ENCODE peak calls at places on chromosomes 13 and 19, in nine cellular contexts. V is AG09309; T is CD4-positive, alpha-beta T cell; J is Caco-2; C is stimulated activated CD8-positive, alpha-beta memory T cell treated with anti-CD3 and anti-CD28 coated beads, Interleukin-15, amount 100 ng/mL, for 1 hour; N is posterior cingulate gyrus; O is NCI-H1105; U is AG10803; A is lung. M is an unnamed sample.

GRCh38 chr13:68257111-68257842 is 1027.1 kb upstream of the PCDH9 start:
- DNase-seq in T (no peak), O (no peak), V (no peak), A (no peak), C (no peak), U (no peak), J (no peak), N (no peak), M (no peak)

GRCh38 chr13:101332583-101332982 is 83.7 kb downstream of the NALCN start:
- DNase-seq in U (no peak), A (no peak), N (no peak), O (no peak), T (no peak), J (no peak), V (no peak), C (no peak), M (no peak)

GRCh38 chr13:42633495-42633894 is 59.5 kb downstream of the TNFSF11 start:
- DNase-seq in J (no peak), O (no peak), V (no peak), U (no peak), N (no peak), C (no peak), T (no peak), A (no peak), M (no peak)

GRCh38 chr19:1970003-1970805 is 29.2 kb downstream of the CSNK1G2 start:
- DNase-seq in J (no peak), U (no peak), V (peak; percentile 2), O (no peak), C (no peak), A (no peak), T (no peak), N (no peak), M (no peak)

GRCh38 chr19:44943801-44944249 is 1.8 kb downstream of the APOC4 start:
- DNase-seq in V (no peak), A (peak; percentile 62), T (no peak), U (peak; percentile 13), N (peak; percentile 50), O (no peak), C (no peak), J (no peak), M (no peak)

GRCh38 chr19:6692027-6692426 is 22.1 kb upstream of the TNFSF14 start:
- DNase-seq in O (no peak), J (no peak), N (no peak), T (no peak), C (no peak), V (no peak), U (no peak), A (no peak), M (no peak)

GRCh38 chr19:20359933-20360720 is 193.1 kb downstream of the ZNF486 start:
- DNase-seq in O (no peak), U (no peak), C (no peak), T (no peak), N (peak; percentile 61), A (no peak), J (no peak), V (no peak), M (no peak)

GRCh38 chr19:5181331-5181730 is 159.3 kb downstream of the PTPRS start:
- DNase-seq in C (no peak), V (no peak), A (no peak), T (no peak), J (no peak), U (no peak), N (no peak), O (no peak), M (no peak)

GRCh38 chr13:99636728-99637353 is 135.6 kb downstream of the TM9SF2 start:
- DNase-seq in O (no peak), U (no peak), T (no peak), A (no peak), N (no peak), J (no peak), C (no peak), V (no peak), M (no peak)

GRCh38 chr19:17075860-17076538 is 422 bp downstream of the MYO9B start:
- DNase-seq in C (peak; percentile 30), V (no peak), T (peak; percentile 19), J (peak; percentile 17), N (no peak), A (peak; percentile 54), U (no peak), O (no peak), M (no peak)

GRCh38 chr19:54209058-54209747 is 8.5 kb downstream of the RPS9 start:
- DNase-seq in O (no peak), T (no peak), U (no peak), A (peak; percentile 37), C (no peak), J (peak; percentile 43), N (no peak), V (no peak), M (no peak)

GRCh38 chr13:24631922-24632321 is 48.3 kb upstream of the ATP12A start:
- DNase-seq in A (no peak), N (no peak), O (no peak), V (no peak), C (no peak), U (peak; percentile 21), J (no peak), T (no peak), M (no peak)

GRCh38 chr13:48334534-48335127 is 31.1 kb downstream of the RB1 start:
- DNase-seq in U (peak; percentile 41), T (no peak), V (peak; percentile 16), J (peak; percentile 17), O (peak; percentile 9), A (no peak), N (no peak), C (no peak), M (no peak)

GRCh38 chr13:44967656-44968451 is 21.4 kb downstream of the NUFIP1 start:
- DNase-seq in A (no peak), N (no peak), U (peak; percentile 51), C (no peak), O (no peak), J (no peak), V (no peak), T (no peak), M (no peak)

GRCh38 chr19:33348301-33349010 is 25.1 kb upstream of the CEBPG start:
- DNase-seq in J (no peak), T (no peak), V (peak; percentile 37), C (no peak), N (no peak), A (no peak), O (no peak), U (peak; percentile 6), M (no peak)

GRCh38 chr19:30202060-30202600 is 170.1 kb upstream of the ZNF536 start:
- DNase-seq in A (no peak), O (no peak), C (no peak), N (no peak), J (no peak), V (no peak), U (no peak), T (no peak), M (no peak)

GRCh38 chr19:2266183-2266993 is 10.2 kb upstream of the JSRP1 start:
- DNase-seq in N (peak; percentile 64), V (no peak), U (peak; percentile 75), O (no peak), T (no peak), C (no peak), J (no peak), A (peak; percentile 83), M (no peak)

GRCh38 chr19:10113964-10114650 is 2.6 kb downstream of the P2RY11 start:
- DNase-seq in A (no peak), N (no peak), J (no peak), C (no peak), V (no peak), O (no peak), T (no peak), U (no peak), M (no peak)